ENCODE peak calls at places on chromosomes 16 and 17, in ten cellular contexts. One of them, this sample, is unnamed.

GRCh38 chr17:61848896-61849295 is 14.4 kb downstream of the BRIP1 start:
- DNase-seq in NCI-H526 treated with DMSO at 0.1 percent for 48 hours: no peak
- DNase-seq in NCI-H446 treated with DMSO at 0.1 percent for 48 hours: no peak
- DNase-seq in stimulated activated CD4-positive, alpha-beta T cell treated with anti-CD3 and anti-CD28 coated beads, Interleukin-1b, Interleukin-23, amount 100 ng/mL, for 4 hours: no peak
- DNase-seq in stimulated activated CD8-positive, alpha-beta memory T cell treated with anti-CD3 and anti-CD28 coated beads, Interleukin-4, amount 100 ng/mL, for 48 hours: no peak
- DNase-seq in psoas muscle: no peak
- DNase-seq in NCI-H1694: no peak
- DNase-seq in AG04450: no peak
- DNase-seq in H7: no peak
- DNase-seq in ACHN: no peak
- DNase-seq in this sample: no peak

GRCh38 chr17:3697157-3697515 is 1.2 kb upstream of the P2RX5 start:
- DNase-seq in NCI-H446 treated with DMSO at 0.1 percent for 48 hours: no peak
- DNase-seq in H7: peak
- DNase-seq in stimulated activated CD8-positive, alpha-beta memory T cell treated with anti-CD3 and anti-CD28 coated beads, Interleukin-4, amount 100 ng/mL, for 48 hours: no peak
- DNase-seq in NCI-H526 treated with DMSO at 0.1 percent for 48 hours: no peak
- DNase-seq in psoas muscle: peak
- DNase-seq in NCI-H1694: no peak
- DNase-seq in ACHN: no peak
- DNase-seq in stimulated activated CD4-positive, alpha-beta T cell treated with anti-CD3 and anti-CD28 coated beads, Interleukin-1b, Interleukin-23, amount 100 ng/mL, for 4 hours: no peak
- DNase-seq in AG04450: no peak
- DNase-seq in this sample: no peak

GRCh38 chr16:84854759-84855158 is 35.0 kb downstream of the CRISPLD2 start:
- DNase-seq in ACHN: no peak
- DNase-seq in H7: peak
- DNase-seq in NCI-H526 treated with DMSO at 0.1 percent for 48 hours: no peak
- DNase-seq in psoas muscle: peak
- DNase-seq in stimulated activated CD8-positive, alpha-beta memory T cell treated with anti-CD3 and anti-CD28 coated beads, Interleukin-4, amount 100 ng/mL, for 48 hours: no peak
- DNase-seq in stimulated activated CD4-positive, alpha-beta T cell treated with anti-CD3 and anti-CD28 coated beads, Interleukin-1b, Interleukin-23, amount 100 ng/mL, for 4 hours: no peak
- DNase-seq in NCI-H446 treated with DMSO at 0.1 percent for 48 hours: no peak
- DNase-seq in NCI-H1694: no peak
- DNase-seq in AG04450: no peak
- DNase-seq in this sample: no peak

GRCh38 chr16:89827383-89828198 is 684 bp upstream of the SPIRE2 start:
- DNase-seq in stimulated activated CD4-positive, alpha-beta T cell treated with anti-CD3 and anti-CD28 coated beads, Interleukin-1b, Interleukin-23, amount 100 ng/mL, for 4 hours: no peak
- DNase-seq in ACHN: peak
- DNase-seq in H7: peak
- DNase-seq in stimulated activated CD8-positive, alpha-beta memory T cell treated with anti-CD3 and anti-CD28 coated beads, Interleukin-4, amount 100 ng/mL, for 48 hours: no peak
- DNase-seq in NCI-H446 treated with DMSO at 0.1 percent for 48 hours: no peak
- DNase-seq in AG04450: no peak
- DNase-seq in NCI-H526 treated with DMSO at 0.1 percent for 48 hours: no peak
- DNase-seq in NCI-H1694: no peak
- DNase-seq in psoas muscle: peak
- DNase-seq in this sample: peak

GRCh38 chr17:36945959-36946725 is 2.6 kb upstream of the AATF start:
- DNase-seq in NCI-H526 treated with DMSO at 0.1 percent for 48 hours: no peak
- DNase-seq in stimulated activated CD4-positive, alpha-beta T cell treated with anti-CD3 and anti-CD28 coated beads, Interleukin-1b, Interleukin-23, amount 100 ng/mL, for 4 hours: no peak
- DNase-seq in H7: peak
- DNase-seq in stimulated activated CD8-positive, alpha-beta memory T cell treated with anti-CD3 and anti-CD28 coated beads, Interleukin-4, amount 100 ng/mL, for 48 hours: no peak
- DNase-seq in psoas muscle: no peak
- DNase-seq in ACHN: no peak
- DNase-seq in NCI-H1694: no peak
- DNase-seq in NCI-H446 treated with DMSO at 0.1 percent for 48 hours: no peak
- DNase-seq in AG04450: no peak
- DNase-seq in this sample: no peak

GRCh38 chr16:3038256-3038655 is 1.5 kb upstream of the BICDL2 start:
- DNase-seq in H7: peak
- DNase-seq in stimulated activated CD4-positive, alpha-beta T cell treated with anti-CD3 and anti-CD28 coated beads, Interleukin-1b, Interleukin-23, amount 100 ng/mL, for 4 hours: no peak
- DNase-seq in psoas muscle: no peak
- DNase-seq in stimulated activated CD8-positive, alpha-beta memory T cell treated with anti-CD3 and anti-CD28 coated beads, Interleukin-4, amount 100 ng/mL, for 48 hours: no peak
- DNase-seq in AG04450: no peak
- DNase-seq in ACHN: no peak
- DNase-seq in NCI-H446 treated with DMSO at 0.1 percent for 48 hours: no peak
- DNase-seq in NCI-H526 treated with DMSO at 0.1 percent for 48 hours: no peak
- DNase-seq in NCI-H1694: no peak
- DNase-seq in this sample: no peak

GRCh38 chr17:2262146-2262587 is 41.4 kb downstream of the SMG6 start:
- DNase-seq in ACHN: peak
- DNase-seq in AG04450: peak
- DNase-seq in NCI-H446 treated with DMSO at 0.1 percent for 48 hours: peak
- DNase-seq in stimulated activated CD4-positive, alpha-beta T cell treated with anti-CD3 and anti-CD28 coated beads, Interleukin-1b, Interleukin-23, amount 100 ng/mL, for 4 hours: no peak
- DNase-seq in NCI-H526 treated with DMSO at 0.1 percent for 48 hours: no peak
- DNase-seq in H7: no peak
- DNase-seq in stimulated activated CD8-positive, alpha-beta memory T cell treated with anti-CD3 and anti-CD28 coated beads, Interleukin-4, amount 100 ng/mL, for 48 hours: no peak
- DNase-seq in psoas muscle: no peak
- DNase-seq in NCI-H1694: no peak
- DNase-seq in this sample: no peak

GRCh38 chr17:12709063-12709462 is 43.4 kb downstream of the MYOCD start:
- DNase-seq in AG04450: no peak
- DNase-seq in ACHN: no peak
- DNase-seq in psoas muscle: no peak
- DNase-seq in stimulated activated CD8-positive, alpha-beta memory T cell treated with anti-CD3 and anti-CD28 coated beads, Interleukin-4, amount 100 ng/mL, for 48 hours: no peak
- DNase-seq in stimulated activated CD4-positive, alpha-beta T cell treated with anti-CD3 and anti-CD28 coated beads, Interleukin-1b, Interleukin-23, amount 100 ng/mL, for 4 hours: no peak
- DNase-seq in NCI-H446 treated with DMSO at 0.1 percent for 48 hours: no peak
- DNase-seq in NCI-H526 treated with DMSO at 0.1 percent for 48 hours: no peak
- DNase-seq in H7: no peak
- DNase-seq in NCI-H1694: no peak
- DNase-seq in this sample: no peak

GRCh38 chr17:56914641-56915263 is 903 bp upstream of the TRIM25 start:
- DNase-seq in psoas muscle: no peak
- DNase-seq in AG04450: no peak
- DNase-seq in NCI-H526 treated with DMSO at 0.1 percent for 48 hours: no peak
- DNase-seq in stimulated activated CD4-positive, alpha-beta T cell treated with anti-CD3 and anti-CD28 coated beads, Interleukin-1b, Interleukin-23, amount 100 ng/mL, for 4 hours: no peak
- DNase-seq in NCI-H1694: peak
- DNase-seq in NCI-H446 treated with DMSO at 0.1 percent for 48 hours: no peak
- DNase-seq in stimulated activated CD8-positive, alpha-beta memory T cell treated with anti-CD3 and anti-CD28 coated beads, Interleukin-4, amount 100 ng/mL, for 48 hours: no peak
- DNase-seq in H7: no peak
- DNase-seq in ACHN: peak
- DNase-seq in this sample: peak

GRCh38 chr16:10579965-10580918 is at the start of gene EMP2:
- DNase-seq in psoas muscle: peak
- DNase-seq in AG04450: peak
- DNase-seq in NCI-H446 treated with DMSO at 0.1 percent for 48 hours: no peak
- DNase-seq in H7: peak
- DNase-seq in ACHN: peak
- DNase-seq in stimulated activated CD8-positive, alpha-beta memory T cell treated with anti-CD3 and anti-CD28 coated beads, Interleukin-4, amount 100 ng/mL, for 48 hours: peak
- DNase-seq in NCI-H1694: peak
- DNase-seq in NCI-H526 treated with DMSO at 0.1 percent for 48 hours: peak
- DNase-seq in stimulated activated CD4-positive, alpha-beta T cell treated with anti-CD3 and anti-CD28 coated beads, Interleukin-1b, Interleukin-23, amount 100 ng/mL, for 4 hours: no peak
- DNase-seq in this sample: peak

GRCh38 chr17:58308173-58308984 is 20.2 kb downstream of the TSPOAP1 start:
- DNase-seq in NCI-H1694: no peak
- DNase-seq in AG04450: no peak
- DNase-seq in NCI-H446 treated with DMSO at 0.1 percent for 48 hours: no peak
- DNase-seq in stimulated activated CD8-positive, alpha-beta memory T cell treated with anti-CD3 and anti-CD28 coated beads, Interleukin-4, amount 100 ng/mL, for 48 hours: peak
- DNase-seq in stimulated activated CD4-positive, alpha-beta T cell treated with anti-CD3 and anti-CD28 coated beads, Interleukin-1b, Interleukin-23, amount 100 ng/mL, for 4 hours: no peak
- DNase-seq in NCI-H526 treated with DMSO at 0.1 percent for 48 hours: no peak
- DNase-seq in H7: peak
- DNase-seq in ACHN: peak
- DNase-seq in psoas muscle: no peak
- DNase-seq in this sample: no peak

GRCh38 chr16:29237971-29238370 is 168.5 kb downstream of the NPIPB11 start:
- DNase-seq in stimulated activated CD8-positive, alpha-beta memory T cell treated with anti-CD3 and anti-CD28 coated beads, Interleukin-4, amount 100 ng/mL, for 48 hours: no peak
- DNase-seq in NCI-H1694: no peak
- DNase-seq in ACHN: no peak
- DNase-seq in NCI-H446 treated with DMSO at 0.1 percent for 48 hours: no peak
- DNase-seq in stimulated activated CD4-positive, alpha-beta T cell treated with anti-CD3 and anti-CD28 coated beads, Interleukin-1b, Interleukin-23, amount 100 ng/mL, for 4 hours: no peak
- DNase-seq in NCI-H526 treated with DMSO at 0.1 percent for 48 hours: no peak
- DNase-seq in H7: no peak
- DNase-seq in AG04450: no peak
- DNase-seq in psoas muscle: no peak
- DNase-seq in this sample: no peak

GRCh38 chr17:63069245-63069644 is 103.2 kb downstream of the TANC2 start:
- DNase-seq in ACHN: no peak
- DNase-seq in NCI-H446 treated with DMSO at 0.1 percent for 48 hours: no peak
- DNase-seq in stimulated activated CD4-positive, alpha-beta T cell treated with anti-CD3 and anti-CD28 coated beads, Interleukin-1b, Interleukin-23, amount 100 ng/mL, for 4 hours: no peak
- DNase-seq in NCI-H526 treated with DMSO at 0.1 percent for 48 hours: no peak
- DNase-seq in AG04450: no peak
- DNase-seq in psoas muscle: no peak
- DNase-seq in stimulated activated CD8-positive, alpha-beta memory T cell treated with anti-CD3 and anti-CD28 coated beads, Interleukin-4, amount 100 ng/mL, for 48 hours: no peak
- DNase-seq in H7: no peak
- DNase-seq in NCI-H1694: no peak
- DNase-seq in this sample: no peak